ENCODE peak calls at places on chromosome 9, in four cellular contexts. M is A549; S is heart left ventricle; J is CD4-positive, alpha-beta memory T cell. K is an unnamed sample.
A peak's percentile ranks its signal among the peaks of the same experiment; 100 is the strongest.

GRCh38 chr9:129487658-129488483 is 133.0 kb downstream of the C9orf50 start:
- DNase-seq in M (no peak), J (no peak), S (peak; percentile 72), K (peak; percentile 58)

GRCh38 chr9:72577212-72577753 is 55.9 kb downstream of the TMC1 start:
- DNase-seq in J (no peak), M (peak; percentile 52), S (peak; percentile 48), K (no peak)

GRCh38 chr9:97559111-97559514 is 57.6 kb downstream of the TMOD1 start:
- DNase-seq in M (no peak), J (no peak), S (no peak), K (no peak)

GRCh38 chr9:2023042-2023441 is 7.9 kb downstream of the SMARCA2 start:
- DNase-seq in J (no peak), S (peak; percentile 29), M (no peak), K (no peak)

GRCh38 chr9:132014218-132014800 is 65.4 kb downstream of the MED27 start:
- DNase-seq in J (no peak), M (no peak), S (no peak), K (peak; percentile 65)

GRCh38 chr9:83062011-83062652 is 810 bp downstream of the RASEF start:
- DNase-seq in J (no peak), S (no peak), M (peak; percentile 62), K (peak; percentile 85)

GRCh38 chr9:18390393-18390792 is 83.6 kb upstream of the ADAMTSL1 start:
- DNase-seq in J (no peak), M (no peak), S (no peak), K (no peak)

GRCh38 chr9:121440265-121440664 is 59.4 kb downstream of the GGTA1 start:
- DNase-seq in S (no peak), J (no peak), M (peak; percentile 70), K (peak; percentile 62)

GRCh38 chr9:114110180-114110579 is 11.1 kb upstream of the KIF12 start:
- DNase-seq in S (no peak), M (peak; percentile 35), J (no peak), K (no peak)

GRCh38 chr9:35470894-35471293 is 19.0 kb upstream of the RUSC2 start:
- DNase-seq in S (no peak), J (no peak), M (no peak), K (no peak)

GRCh38 chr9:126297656-126298318 is 28.8 kb upstream of the MVB12B start:
- DNase-seq in J (no peak), M (no peak), S (no peak), K (peak; percentile 34)

GRCh38 chr9:133684461-133685361 is 48.5 kb downstream of the DBH start:
- DNase-seq in M (no peak), J (no peak), S (peak; percentile 27), K (no peak)

GRCh38 chr9:104923289-104923688 is 4.7 kb downstream of the ABCA1 start:
- DNase-seq in S (no peak), J (no peak), M (no peak), K (no peak)
- H3K4me1 ChIP-seq in S (peaks cover 15% of the 10 kb centered on the region), J (peaks cover 20% of the 10 kb centered on the region), M (peaks cover 14% of the 10 kb centered on the region), K (no peaks in the 10 kb centered on the region)

DNA sequence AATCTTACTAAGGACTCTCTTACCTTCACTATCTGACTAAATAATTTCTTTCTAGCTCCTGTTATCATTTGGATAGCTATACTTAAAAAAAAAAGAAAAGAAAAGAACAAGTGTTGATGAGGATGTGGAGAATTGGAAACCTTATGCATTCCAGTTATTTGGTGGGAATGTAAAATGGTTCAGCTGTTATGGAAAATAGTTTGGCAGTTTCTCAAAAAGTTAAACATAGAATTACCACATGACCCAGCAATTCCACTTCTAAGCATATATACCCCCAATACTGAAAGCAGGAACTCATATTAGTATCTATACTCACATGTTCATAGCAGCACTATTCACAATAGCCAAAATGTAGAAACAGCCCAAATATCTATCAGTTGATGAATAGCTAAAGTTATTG is 61.1 kb downstream of the GNA14 start:
- DNase-seq in J (no peak), M (no peak), S (no peak), K (no peak)
- H3K4me1 ChIP-seq in J (no peaks in the 10 kb centered on the region), M (peaks cover 24% of the 10 kb centered on the region), S (no peaks in the 10 kb centered on the region), K (peaks cover 28% of the 10 kb centered on the region)

GRCh38 chr9:137201205-137201868 is 796 bp upstream of the TPRN start:
- DNase-seq in J (no peak), S (no peak), M (no peak), K (no peak)

GRCh38 chr9:137200311-137201204 is at the start of gene TPRN:
- DNase-seq in M (peak; percentile 100), S (peak; percentile 100), J (peak; percentile 97), K (peak; percentile 100)

GRCh38 chr9:137199411-137200121 is 975 bp downstream of the TPRN start:
- DNase-seq in M (no peak), S (no peak), J (no peak), K (no peak)

GRCh38 chr9:137198051-137198747 is 2.3 kb downstream of the TPRN start:
- DNase-seq in J (no peak), S (no peak), M (no peak), K (no peak)

DNA sequence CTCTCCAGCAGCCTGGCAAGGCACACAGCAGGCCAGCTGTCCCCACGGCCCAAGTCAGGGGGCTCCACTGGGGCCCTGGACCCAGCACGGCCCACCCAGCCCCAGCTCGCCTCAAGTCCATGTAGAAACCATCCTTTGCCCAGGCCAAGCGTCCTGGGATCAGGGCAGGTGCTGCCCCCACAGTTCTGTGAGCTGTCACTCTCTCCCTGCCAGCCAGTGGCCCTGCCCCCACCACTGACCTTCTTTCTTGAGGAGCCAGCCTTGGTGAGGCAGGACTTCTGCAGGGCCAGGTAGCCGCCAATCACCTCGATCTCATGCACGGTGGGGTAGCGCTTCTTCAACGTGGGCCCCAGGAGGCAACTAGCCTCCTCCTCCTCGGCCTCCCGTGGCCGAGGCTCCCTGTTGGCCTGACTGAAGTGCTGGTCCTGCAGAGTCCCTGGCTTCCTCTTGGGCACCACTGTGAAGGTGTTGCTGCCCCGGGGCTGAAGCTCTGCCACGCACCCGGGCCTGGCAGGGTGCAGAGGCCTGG is 1.7 kb downstream of the TPRN start:
- DNase-seq in S (no peak), J (no peak), M (no peak), K (no peak)
- H3K4me1 ChIP-seq in S (peaks cover 74% of the 10 kb centered on the region), J (peaks cover 28% of the 10 kb centered on the region), M (peaks cover 46% of the 10 kb centered on the region), K (peaks cover 17% of the 10 kb centered on the region)

DNA sequence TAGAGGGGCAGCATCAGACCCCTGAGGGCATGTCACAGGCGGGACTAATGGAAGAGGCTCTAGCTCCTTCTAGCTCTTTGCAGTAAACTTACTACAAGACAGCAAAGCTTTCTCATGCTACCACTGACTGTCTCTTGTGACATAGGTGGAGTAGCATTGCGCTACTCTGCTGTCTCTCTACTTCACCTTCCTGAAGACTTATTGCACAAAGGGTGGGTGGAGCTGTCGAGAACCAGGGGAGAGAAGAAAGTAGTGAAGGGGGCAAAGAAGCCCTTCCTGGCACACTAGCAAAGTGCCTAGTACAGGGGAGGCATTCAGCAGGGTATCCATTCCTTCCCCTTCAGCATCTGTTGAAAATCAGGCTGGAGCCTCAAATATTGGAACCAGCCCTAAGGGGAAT is 36.1 kb upstream of the NEK6 start:
- DNase-seq in J (no peak), M (no peak), S (no peak), K (no peak)
- H3K4me1 ChIP-seq in J (peaks cover 26% of the 10 kb centered on the region), M (peaks cover 34% of the 10 kb centered on the region), S (peaks cover 11% of the 10 kb centered on the region), K (no peaks in the 10 kb centered on the region)